ENCODE peak calls at places on chromosomes 12 and 14, in five cellular contexts. One of them, this sample, is unnamed. For H3K36me3 and H3K4me1, the result is how much of the 10 kb centered on the place peaks cover.

GRCh38 chr14:76769636-76770292 is 8.5 kb downstream of the VASH1 start:
- DNase-seq in psoas muscle: no peak
- DNase-seq in heart right ventricle: no peak
- DNase-seq in CD4-positive, alpha-beta memory T cell: no peak
- DNase-seq in heart left ventricle: no peak
- DNase-seq in this sample: no peak

GRCh38 chr14:105089746-105090492 is 24.7 kb upstream of the GPR132 start:
- DNase-seq in psoas muscle: no peak
- DNase-seq in heart right ventricle: peak
- DNase-seq in CD4-positive, alpha-beta memory T cell: no peak
- DNase-seq in heart left ventricle: peak
- DNase-seq in this sample: no peak

GRCh38 chr14:87175175-87175574 is 817.8 kb downstream of the GALC start:
- DNase-seq in psoas muscle: no peak
- DNase-seq in heart right ventricle: no peak
- DNase-seq in CD4-positive, alpha-beta memory T cell: no peak
- DNase-seq in heart left ventricle: no peak
- DNase-seq in this sample: no peak

GRCh38 chr14:23469906-23470403 is 452 bp downstream of the NGDN start:
- DNase-seq in psoas muscle: no peak
- DNase-seq in heart right ventricle: no peak
- DNase-seq in CD4-positive, alpha-beta memory T cell: no peak
- DNase-seq in heart left ventricle: no peak
- DNase-seq in this sample: no peak

GRCh38 chr14:30894923-30895515 is 20.7 kb downstream of the COCH start:
- DNase-seq in psoas muscle: no peak
- DNase-seq in heart right ventricle: no peak
- DNase-seq in CD4-positive, alpha-beta memory T cell: no peak
- DNase-seq in heart left ventricle: no peak
- DNase-seq in this sample: no peak

GRCh38 chr12:94261119-94261518 is 112.7 kb downstream of the PLXNC1 start:
- DNase-seq in psoas muscle: no peak
- DNase-seq in heart right ventricle: no peak
- DNase-seq in CD4-positive, alpha-beta memory T cell: no peak
- DNase-seq in heart left ventricle: no peak
- DNase-seq in this sample: no peak

GRCh38 chr12:127881371-127882140 is 385.4 kb upstream of the TMEM132C start:
- DNase-seq in psoas muscle: no peak
- DNase-seq in heart right ventricle: no peak
- DNase-seq in CD4-positive, alpha-beta memory T cell: no peak
- DNase-seq in heart left ventricle: no peak
- DNase-seq in this sample: no peak

GRCh38 chr14:105059035-105059916 is 6.0 kb downstream of the GPR132 start:
- DNase-seq in psoas muscle: peak
- DNase-seq in heart right ventricle: peak
- DNase-seq in CD4-positive, alpha-beta memory T cell: peak
- DNase-seq in heart left ventricle: no peak
- DNase-seq in this sample: no peak

GRCh38 chr14:97977711-97978261 is 1180.6 kb downstream of the VRK1 start:
- DNase-seq in psoas muscle: peak
- DNase-seq in heart right ventricle: peak
- DNase-seq in CD4-positive, alpha-beta memory T cell: peak
- DNase-seq in heart left ventricle: peak
- DNase-seq in this sample: peak

GRCh38 chr14:58981840-58982239 is 206.6 kb upstream of the DAAM1 start:
- DNase-seq in psoas muscle: no peak
- DNase-seq in heart right ventricle: no peak
- DNase-seq in CD4-positive, alpha-beta memory T cell: no peak
- DNase-seq in heart left ventricle: no peak
- DNase-seq in this sample: no peak

GRCh38 chr12:96807741-96808140 is 99.3 kb upstream of the NEDD1 start:
- DNase-seq in psoas muscle: no peak
- DNase-seq in heart right ventricle: no peak
- DNase-seq in CD4-positive, alpha-beta memory T cell: no peak
- DNase-seq in heart left ventricle: no peak
- DNase-seq in this sample: no peak

GRCh38 chr12:47742253-47742825 is 16.3 kb downstream of the RAPGEF3 start:
- DNase-seq in psoas muscle: peak
- DNase-seq in heart right ventricle: peak
- DNase-seq in CD4-positive, alpha-beta memory T cell: peak
- DNase-seq in heart left ventricle: peak
- DNase-seq in this sample: no peak

GRCh38 chr12:83075471-83075870 is 388.8 kb downstream of the TMTC2 start:
- DNase-seq in psoas muscle: no peak
- DNase-seq in heart right ventricle: no peak
- DNase-seq in CD4-positive, alpha-beta memory T cell: no peak
- DNase-seq in heart left ventricle: no peak
- DNase-seq in this sample: no peak

GRCh38 chr14:65258391-65258790 is 154.1 kb upstream of the FUT8 start:
- DNase-seq in psoas muscle: no peak
- DNase-seq in heart right ventricle: no peak
- DNase-seq in CD4-positive, alpha-beta memory T cell: no peak
- DNase-seq in heart left ventricle: no peak
- DNase-seq in this sample: peak

GRCh38 chr12:92551853-92552397 is 150.9 kb upstream of the PLEKHG7 start:
- DNase-seq in psoas muscle: no peak
- DNase-seq in heart right ventricle: no peak
- DNase-seq in CD4-positive, alpha-beta memory T cell: no peak
- DNase-seq in heart left ventricle: no peak
- DNase-seq in this sample: no peak

DNA sequence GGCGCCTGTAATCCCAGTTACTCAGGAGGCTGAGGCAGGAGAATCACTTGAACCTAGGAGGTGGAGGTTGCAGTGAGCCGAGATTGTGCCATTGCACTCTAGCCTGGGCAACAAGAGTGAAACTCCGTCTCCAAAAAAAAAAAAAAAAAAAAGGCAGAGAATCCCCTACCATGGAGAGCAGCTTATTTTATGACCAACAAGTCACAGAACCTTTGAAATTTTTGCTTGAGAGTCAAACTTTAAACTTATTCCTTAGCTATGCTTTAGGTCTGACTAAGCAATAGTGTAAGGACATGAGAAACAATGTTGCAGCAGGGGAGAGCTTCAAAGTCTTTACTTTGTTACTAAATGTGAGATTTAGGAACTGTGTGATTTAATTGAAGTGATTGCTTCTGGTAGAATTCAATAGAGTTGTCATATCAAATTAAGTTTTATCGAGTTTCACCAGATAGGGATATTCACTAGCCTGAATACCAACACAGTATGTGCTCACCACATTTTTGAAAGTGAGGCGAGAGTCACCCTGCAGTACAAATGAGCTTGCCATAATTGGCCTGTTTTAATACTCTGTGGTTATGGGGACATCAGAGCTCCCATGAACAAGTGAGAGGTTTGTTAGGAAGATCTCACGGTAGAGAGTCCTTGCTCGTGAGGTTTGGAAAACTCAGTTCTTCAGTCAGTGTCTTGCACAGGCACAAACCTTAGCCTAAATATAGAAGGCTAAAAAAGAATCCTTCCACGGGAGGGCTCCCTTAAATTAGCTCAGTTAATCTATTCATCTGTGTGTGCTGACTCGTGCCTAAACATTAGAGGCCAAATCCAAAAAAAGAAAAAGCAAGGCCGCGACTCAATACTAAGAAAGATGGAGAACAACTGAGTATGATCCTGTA is 108.6 kb downstream of the SAMD4A start:
- DNase-seq in psoas muscle: no peak
- DNase-seq in heart right ventricle: no peak
- DNase-seq in CD4-positive, alpha-beta memory T cell: no peak
- DNase-seq in heart left ventricle: no peak
- DNase-seq in this sample: no peak
- H3K27ac ChIP-seq in psoas muscle: peak
- H3K27ac ChIP-seq in heart right ventricle: peak
- H3K27ac ChIP-seq in CD4-positive, alpha-beta memory T cell: no peak
- H3K27ac ChIP-seq in heart left ventricle: peak
- H3K27ac ChIP-seq in this sample: peak

DNA sequence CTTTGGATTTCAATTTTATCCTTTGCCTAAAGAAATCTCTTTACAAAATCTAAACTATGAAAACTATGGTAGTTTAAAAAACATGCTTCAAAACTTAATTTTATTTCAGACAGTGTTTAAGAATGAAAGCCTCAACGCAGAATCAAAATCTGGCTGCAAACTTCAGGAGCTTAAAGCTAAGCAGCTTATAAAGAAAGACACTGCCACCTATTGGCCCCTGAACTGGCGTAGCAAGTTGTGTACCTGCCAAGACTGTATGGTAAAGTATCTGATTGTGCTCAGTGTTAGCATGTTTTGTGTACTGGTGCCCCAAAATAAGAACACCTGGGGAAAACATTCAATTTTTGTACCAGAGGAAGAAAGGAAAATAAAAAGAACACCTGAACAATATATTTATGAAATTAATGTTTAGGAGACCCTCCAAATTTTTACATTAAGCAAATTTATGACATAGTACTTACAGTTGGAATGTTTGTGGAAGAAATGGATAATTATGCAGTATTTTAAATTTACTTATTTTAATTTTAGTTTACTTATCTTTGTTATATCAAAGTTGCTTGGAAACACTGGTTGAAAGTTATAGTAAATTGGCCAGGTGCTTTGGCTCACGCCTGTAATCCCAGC is 12.2 kb downstream of the UBR7 start:
- DNase-seq in psoas muscle: no peak
- DNase-seq in heart right ventricle: peak
- DNase-seq in CD4-positive, alpha-beta memory T cell: peak
- DNase-seq in heart left ventricle: no peak
- DNase-seq in this sample: peak
- H3K36me3 ChIP-seq in psoas muscle: half or more
- H3K36me3 ChIP-seq in heart right ventricle: under half
- H3K36me3 ChIP-seq in CD4-positive, alpha-beta memory T cell: under half
- H3K36me3 ChIP-seq in heart left ventricle: under half
- H3K36me3 ChIP-seq in this sample: under half

GRCh38 chr12:3158851-3159465 is 81.8 kb downstream of the TSPAN9 start:
- DNase-seq in psoas muscle: peak
- DNase-seq in heart right ventricle: no peak
- DNase-seq in CD4-positive, alpha-beta memory T cell: no peak
- DNase-seq in heart left ventricle: no peak
- DNase-seq in this sample: peak
- H3K4me1 ChIP-seq in psoas muscle: under half
- H3K4me1 ChIP-seq in heart right ventricle: half or more
- H3K4me1 ChIP-seq in CD4-positive, alpha-beta memory T cell: under half
- H3K4me1 ChIP-seq in heart left ventricle: under half
- H3K4me1 ChIP-seq in this sample: under half

DNA sequence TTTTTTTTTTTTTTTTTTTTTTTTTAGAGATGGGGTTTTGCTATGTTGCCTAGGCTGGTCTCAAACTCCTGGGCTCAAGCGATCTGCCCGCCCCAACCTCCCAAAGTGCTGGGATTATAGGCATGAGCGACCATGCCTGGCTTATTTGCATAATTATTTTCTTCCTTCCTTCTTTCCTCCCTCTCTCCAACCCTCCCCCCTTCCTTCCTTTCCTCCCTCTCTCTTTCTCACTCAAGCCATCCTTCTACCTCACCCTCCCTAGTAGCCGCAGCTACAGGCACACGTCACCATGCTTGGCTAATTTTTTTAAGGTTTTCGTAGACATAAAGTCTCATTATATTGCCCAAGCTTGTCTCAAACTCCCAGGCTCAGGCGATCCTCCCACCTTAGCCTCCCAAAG is 83.8 kb downstream of the PEBP1 start:
- DNase-seq in psoas muscle: no peak
- DNase-seq in heart right ventricle: no peak
- DNase-seq in CD4-positive, alpha-beta memory T cell: no peak
- DNase-seq in heart left ventricle: no peak
- DNase-seq in this sample: no peak
- H3K27ac ChIP-seq in psoas muscle: no peak
- H3K27ac ChIP-seq in heart right ventricle: no peak
- H3K27ac ChIP-seq in CD4-positive, alpha-beta memory T cell: no peak
- H3K27ac ChIP-seq in heart left ventricle: no peak
- H3K27ac ChIP-seq in this sample: no peak

GRCh38 chr14:49653508-49653907 is 18.5 kb upstream of the DNAAF2 start:
- DNase-seq in psoas muscle: no peak
- DNase-seq in heart right ventricle: no peak
- DNase-seq in CD4-positive, alpha-beta memory T cell: no peak
- DNase-seq in heart left ventricle: no peak
- DNase-seq in this sample: no peak

GRCh38 chr14:49659526-49660455 is 24.7 kb upstream of the DNAAF2 start:
- DNase-seq in psoas muscle: no peak
- DNase-seq in heart right ventricle: no peak
- DNase-seq in CD4-positive, alpha-beta memory T cell: no peak
- DNase-seq in heart left ventricle: no peak
- DNase-seq in this sample: no peak

GRCh38 chr14:49654511-49654910 is 19.5 kb upstream of the DNAAF2 start:
- DNase-seq in psoas muscle: no peak
- DNase-seq in heart right ventricle: no peak
- DNase-seq in CD4-positive, alpha-beta memory T cell: no peak
- DNase-seq in heart left ventricle: no peak
- DNase-seq in this sample: no peak
- H3K36me3 ChIP-seq in psoas muscle: under half
- H3K36me3 ChIP-seq in heart right ventricle: under half
- H3K36me3 ChIP-seq in CD4-positive, alpha-beta memory T cell: under half
- H3K36me3 ChIP-seq in heart left ventricle: under half
- H3K36me3 ChIP-seq in this sample: under half

GRCh38 chr14:68547305-68548193 is 245.3 kb downstream of the ZFP36L1 start:
- DNase-seq in psoas muscle: peak
- DNase-seq in heart right ventricle: peak
- DNase-seq in CD4-positive, alpha-beta memory T cell: no peak
- DNase-seq in heart left ventricle: no peak
- DNase-seq in this sample: peak
- H3K4me1 ChIP-seq in psoas muscle: half or more
- H3K4me1 ChIP-seq in heart right ventricle: half or more
- H3K4me1 ChIP-seq in CD4-positive, alpha-beta memory T cell: under half
- H3K4me1 ChIP-seq in heart left ventricle: half or more
- H3K4me1 ChIP-seq in this sample: under half

This sample was measured in cardiac muscle cell.